ENCODE peak calls at places on chromosomes 16 and 17, in eight cellular contexts. U is activated CD4-positive, alpha-beta T cell treated with anti-CD3 and anti-CD28 coated beads, Interleukin-2, amount 10 ng/mL, durations not matched to agents 7 days and 5 days; H is LoVo; T is NCI-H1092; I is naive thymus-derived CD8-positive, alpha-beta T cell; G is RPMI8226; D is HFFc6; P is iPS-NIHi11. X is an unnamed sample.

GRCh38 chr17:30376621-30377452 is 1.9 kb upstream of the CPD start:
- DNase-seq in U (no peak), H (peak; percentile 31), T (peak; percentile 67), I (peak; percentile 22), G (no peak), D (peak; percentile 20), P (peak; percentile 28), X (no peak)

GRCh38 chr17:50482110-50482509 is 3.5 kb downstream of the RSAD1 start:
- DNase-seq in U (no peak), H (no peak), T (no peak), I (no peak), G (no peak), D (no peak), P (no peak), X (no peak)

GRCh38 chr16:54128629-54129230 is 157.9 kb downstream of the IRX3 start:
- DNase-seq in U (no peak), H (no peak), T (no peak), I (no peak), G (no peak), D (no peak), P (no peak), X (no peak)

GRCh38 chr16:84356591-84357116 is 11.7 kb upstream of the ATP2C2 start:
- DNase-seq in U (no peak), H (no peak), T (peak; percentile 41), I (no peak), G (no peak), D (no peak), P (no peak), X (no peak)

GRCh38 chr17:16491131-16491702 is 776 bp downstream of the LRRC75A start:
- DNase-seq in U (peak; percentile 18), H (peak; percentile 15), T (no peak), I (peak; percentile 14), G (no peak), D (no peak), P (peak; percentile 44), X (peak; percentile 11)

GRCh38 chr17:63419949-63420867 is 25.9 kb downstream of the CYB561 start:
- DNase-seq in U (peak; percentile 73), H (no peak), T (no peak), I (peak; percentile 56), G (no peak), D (no peak), P (no peak), X (peak; percentile 26)

GRCh38 chr17:6843241-6843890 is 11.8 kb upstream of the TEKT1 start:
- DNase-seq in U (no peak), H (peak; percentile 60), T (peak; percentile 27), I (peak; percentile 50), G (peak; percentile 54), D (peak; percentile 38), P (peak; percentile 21), X (peak; percentile 24)

GRCh38 chr17:15220785-15221184 is 44.3 kb downstream of the PMP22 start:
- DNase-seq in U (no peak), H (no peak), T (no peak), I (no peak), G (no peak), D (no peak), P (no peak), X (no peak)

GRCh38 chr17:66405836-66406679 is 103.6 kb downstream of the PRKCA start:
- DNase-seq in U (no peak), H (no peak), T (peak; percentile 58), I (no peak), G (no peak), D (no peak), P (no peak), X (no peak)

GRCh38 chr17:39195568-39196160 is 1.8 kb downstream of the CACNB1 start:
- DNase-seq in U (no peak), H (no peak), T (no peak), I (no peak), G (peak; percentile 72), D (no peak), P (no peak), X (peak; percentile 29)

GRCh38 chr17:29617125-29617480 is 5.6 kb downstream of the CORO6 start:
- DNase-seq in U (peak; percentile 93), H (peak; percentile 32), T (peak; percentile 68), I (peak; percentile 89), G (peak; percentile 91), D (peak; percentile 52), P (peak; percentile 75), X (peak; percentile 83)

GRCh38 chr16:88578446-88579313 is 8.5 kb downstream of the ZC3H18 start:
- DNase-seq in U (peak; percentile 12), H (no peak), T (no peak), I (peak; percentile 48), G (no peak), D (no peak), P (no peak), X (no peak)

GRCh38 chr17:2158011-2158410 is 103.1 kb downstream of the HIC1 start:
- DNase-seq in U (no peak), H (no peak), T (no peak), I (no peak), G (no peak), D (peak; percentile 41), P (no peak), X (no peak)

GRCh38 chr16:2095918-2096582 is 39.6 kb downstream of the PKD1 start:
- DNase-seq in U (no peak), H (no peak), T (no peak), I (no peak), G (no peak), D (no peak), P (no peak), X (no peak)

GRCh38 chr17:57484081-57484666 is 227.9 kb downstream of the MSI2 start:
- DNase-seq in U (no peak), H (no peak), T (no peak), I (no peak), G (no peak), D (peak; percentile 68), P (no peak), X (no peak)

GRCh38 chr16:65524997-65525396 is 403.1 kb upstream of the CDH11 start:
- DNase-seq in U (no peak), H (no peak), T (no peak), I (no peak), G (no peak), D (no peak), P (no peak), X (no peak)

GRCh38 chr17:54968954-54969400 is 412 bp downstream of the STXBP4 start:
- DNase-seq in U (no peak), H (no peak), T (no peak), I (no peak), G (no peak), D (peak; percentile 5), P (no peak), X (no peak)

GRCh38 chr17:73293031-73293430 is 18.8 kb downstream of the CDC42EP4 start:
- DNase-seq in U (no peak), H (no peak), T (no peak), I (no peak), G (no peak), D (no peak), P (no peak), X (no peak)

GRCh38 chr16:71467810-71468209 is 5.8 kb upstream of the ZNF23 start:
- DNase-seq in U (peak; percentile 62), H (peak; percentile 46), T (no peak), I (peak; percentile 42), G (peak; percentile 80), D (no peak), P (peak; percentile 86), X (peak; percentile 28)

GRCh38 chr17:56629450-56630187 is 36.1 kb downstream of the NOG start:
- DNase-seq in U (no peak), H (no peak), T (no peak), I (peak; percentile 35), G (peak; percentile 9), D (peak; percentile 67), P (peak; percentile 78), X (no peak)

GRCh38 chr16:47778106-47778803 is 317.1 kb downstream of the PHKB start:
- DNase-seq in U (no peak), H (no peak), T (no peak), I (no peak), G (no peak), D (no peak), P (no peak), X (no peak)

GRCh38 chr17:11642655-11643054 is 44.4 kb downstream of the DNAH9 start:
- DNase-seq in U (no peak), H (no peak), T (no peak), I (no peak), G (no peak), D (no peak), P (no peak), X (no peak)

GRCh38 chr16:49355923-49356665 is 17.5 kb upstream of the C16orf78 start:
- DNase-seq in U (no peak), H (no peak), T (no peak), I (no peak), G (no peak), D (no peak), P (no peak), X (no peak)

GRCh38 chr17:10743316-10744009 is 13.6 kb upstream of the TMEM220 start:
- DNase-seq in U (no peak), H (no peak), T (no peak), I (no peak), G (no peak), D (peak; percentile 35), P (no peak), X (no peak)

GRCh38 chr17:8954339-8954738 is 11.2 kb downstream of the PIK3R5 start:
- DNase-seq in U (peak; percentile 85), H (no peak), T (no peak), I (peak; percentile 86), G (peak; percentile 33), D (no peak), P (peak; percentile 44), X (peak; percentile 79)

X was measured in immature natural killer cell.